ENCODE peak calls at places on chromosomes 5 and 9, in five cellular contexts. E, G, Y, J and P are unnamed samples. For H3K4me1, the result is how much of the 10 kb centered on the place peaks cover.

GRCh38 chr9:112028242-112029221 is 131.9 kb downstream of the UGCG start:
- DNase-seq in Y (no peak), J (no peak), G (no peak), E (no peak), P (no peak)

GRCh38 chr9:132794730-132795380 is 83.2 kb downstream of the AK8 start:
- DNase-seq in G (no peak), J (no peak), E (no peak), Y (no peak), P (no peak)

GRCh38 chr5:90956511-90956910 is 397.9 kb downstream of the ADGRV1 start:
- DNase-seq in Y (no peak), E (no peak), G (no peak), J (no peak), P (peak)

GRCh38 chr9:101574773-101575333 is 19.9 kb downstream of the PPP3R2 start:
- DNase-seq in G (no peak), E (no peak), J (no peak), Y (no peak), P (no peak)

GRCh38 chr5:74738406-74738805 is 28.5 kb downstream of the GFM2 start:
- DNase-seq in E (no peak), G (no peak), J (no peak), Y (no peak), P (no peak)

GRCh38 chr5:36874465-36874864 is 2.1 kb upstream of the NIPBL start:
- DNase-seq in J (no peak), G (peak), Y (no peak), E (no peak), P (peak)

GRCh38 chr9:124355032-124355940 is 60.0 kb downstream of the PSMB7 start:
- DNase-seq in G (no peak), E (no peak), Y (no peak), J (no peak), P (no peak)

GRCh38 chr5:64147849-64148441 is 17.7 kb upstream of the RNF180 start:
- DNase-seq in E (no peak), J (peak), Y (peak), G (peak), P (peak)

GRCh38 chr5:76473676-76474075 is 70.6 kb downstream of the IQGAP2 start:
- DNase-seq in G (no peak), E (no peak), J (no peak), Y (no peak), P (no peak)

GRCh38 chr5:79829260-79829659 is 139.6 kb downstream of the CMYA5 start:
- DNase-seq in J (no peak), G (peak), Y (no peak), E (no peak), P (no peak)

GRCh38 chr9:136326061-136326776 is 1.1 kb upstream of the GPSM1 start:
- DNase-seq in G (no peak), J (no peak), Y (no peak), E (no peak), P (peak)

GRCh38 chr5:150458819-150459557 is 9.4 kb upstream of the RPS14 start:
- DNase-seq in J (peak), E (peak), G (peak), Y (peak), P (peak)

GRCh38 chr5:171365351-171365750 is 22.3 kb upstream of the NPM1 start:
- DNase-seq in E (no peak), J (no peak), G (peak), Y (no peak), P (peak)

GRCh38 chr5:5546408-5546807 is 123.9 kb downstream of the ICE1 start:
- DNase-seq in E (no peak), J (no peak), Y (no peak), G (no peak), P (no peak)

GRCh38 chr9:121949364-121949763 is 143.7 kb downstream of the TTLL11 start:
- DNase-seq in J (no peak), G (no peak), Y (no peak), E (no peak), P (no peak)

GRCh38 chr5:83586874-83587776 is 115.6 kb downstream of the VCAN start:
- DNase-seq in G (no peak), Y (no peak), E (no peak), J (no peak), P (peak)

GRCh38 chr9:18051638-18052037 is 422.3 kb upstream of the ADAMTSL1 start:
- DNase-seq in G (no peak), J (no peak), Y (no peak), E (no peak), P (no peak)

GRCh38 chr9:137254624-137255447 is at the start of gene NELFB:
- DNase-seq in E (peak), J (peak), Y (peak), G (peak), P (peak)

GRCh38 chr9:31188496-31188895 is 1195.9 kb upstream of the ACO1 start:
- DNase-seq in J (no peak), Y (no peak), E (no peak), G (no peak), P (peak)

GRCh38 chr5:35789732-35790461 is 66.8 kb upstream of the IL7R start:
- DNase-seq in J (no peak), Y (no peak), G (no peak), E (no peak), P (peak)

GRCh38 chr5:88740604-88741003 is 142.4 kb downstream of the MEF2C start:
- DNase-seq in Y (no peak), G (no peak), J (no peak), E (no peak), P (no peak)

GRCh38 chr9:108933231-108933630 is 693 bp downstream of the ELP1 start:
- DNase-seq in J (no peak), E (no peak), Y (no peak), G (peak), P (peak)

GRCh38 chr9:7976167-7976755 is 176.7 kb upstream of the DMAC1 start:
- DNase-seq in E (no peak), Y (no peak), J (no peak), G (peak), P (no peak)

GRCh38 chr5:107523019-107523680 is 147.6 kb downstream of the EFNA5 start:
- DNase-seq in G (no peak), J (no peak), Y (no peak), E (no peak), P (peak)

GRCh38 chr5:149195337-149195887 is 54.1 kb downstream of the ABLIM3 start:
- DNase-seq in Y (no peak), J (no peak), E (no peak), G (no peak), P (no peak)

GRCh38 chr5:51203598-51203997 is 179.7 kb upstream of the ISL1 start:
- DNase-seq in Y (no peak), J (no peak), G (no peak), E (no peak), P (no peak)

GRCh38 chr9:99966720-99967119 is 60.3 kb downstream of the STX17 start:
- DNase-seq in E (no peak), J (no peak), Y (no peak), G (no peak), P (no peak)

GRCh38 chr5:154782326-154782725 is 27.1 kb downstream of the LARP1 start:
- DNase-seq in Y (no peak), E (no peak), J (no peak), G (no peak), P (no peak)

GRCh38 chr5:154786414-154786813 is 31.2 kb downstream of the LARP1 start:
- DNase-seq in G (no peak), E (no peak), Y (no peak), J (no peak), P (no peak)

GRCh38 chr5:154784856-154785255 is 29.7 kb downstream of the LARP1 start:
- DNase-seq in E (no peak), G (no peak), Y (no peak), J (no peak), P (no peak)

GRCh38 chr5:154782812-154783592 is 27.8 kb downstream of the LARP1 start:
- DNase-seq in J (no peak), G (no peak), Y (no peak), E (no peak), P (no peak)

DNA sequence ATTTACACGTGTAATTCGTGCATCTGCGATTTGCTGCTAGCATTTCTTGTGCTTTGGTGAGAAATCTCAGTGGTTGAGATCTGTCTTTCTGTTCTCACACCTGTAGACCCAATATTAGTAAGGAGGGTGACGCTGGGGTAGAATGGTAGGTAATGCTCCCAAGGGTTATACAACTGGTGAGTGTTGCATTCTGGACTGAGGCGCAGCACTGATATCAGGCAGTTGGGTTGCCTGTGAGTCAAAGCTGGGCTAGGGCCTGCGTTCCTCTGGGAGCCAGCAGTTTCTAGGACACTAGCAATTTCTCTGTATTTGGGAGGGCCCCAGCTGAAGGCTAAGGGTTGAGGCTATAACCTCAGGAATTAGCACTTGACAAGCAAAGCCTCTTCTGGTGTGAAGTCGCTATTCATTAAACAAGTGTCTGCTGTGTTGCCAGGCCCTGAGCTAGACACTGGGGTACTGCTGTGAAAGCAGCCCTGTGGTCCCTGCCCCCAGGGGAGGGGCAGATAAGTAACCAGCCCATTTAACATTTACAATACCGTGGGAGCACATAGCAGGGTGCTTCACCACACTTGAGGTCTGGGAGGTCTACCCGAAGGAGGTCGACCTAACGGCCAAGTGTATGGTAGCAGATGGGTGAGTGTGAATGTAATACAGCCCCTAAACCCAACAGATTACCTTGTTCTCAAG is 28.7 kb downstream of the LARP1 start:
- DNase-seq in G (no peak), Y (no peak), E (no peak), J (no peak), P (no peak)
- H3K4me1 ChIP-seq in G (half or more), Y (under half), E (half or more), J (half or more), P (half or more)

GRCh38 chr5:178237431-178238312 is 5.1 kb upstream of the PHYKPL start:
- DNase-seq in Y (no peak), E (no peak), G (peak), J (no peak), P (peak)

GRCh38 chr5:178238711-178239592 is 6.3 kb upstream of the PHYKPL start:
- DNase-seq in J (peak), G (peak), E (no peak), Y (no peak), P (no peak)

GRCh38 chr5:178240341-178240741 is 7.7 kb upstream of the PHYKPL start:
- DNase-seq in E (no peak), J (no peak), Y (no peak), G (no peak), P (no peak)

GRCh38 chr5:178236685-178237084 is 4.1 kb upstream of the PHYKPL start:
- DNase-seq in E (no peak), G (peak), J (no peak), Y (no peak), P (no peak)

GRCh38 chr5:178238313-178238635 is 5.7 kb upstream of the PHYKPL start:
- DNase-seq in G (no peak), Y (no peak), E (no peak), J (no peak), P (no peak)
- H3K4me1 ChIP-seq in G (under half), Y (under half), E (under half), J (half or more), P (under half)

GRCh38 chr5:172775326-172776234 is 4.6 kb upstream of the DUSP1 start:
- DNase-seq in Y (no peak), E (peak), G (no peak), J (peak), P (peak)

GRCh38 chr5:172776235-172776594 is 5.2 kb upstream of the DUSP1 start:
- DNase-seq in G (no peak), Y (no peak), E (no peak), J (no peak), P (no peak)

GRCh38 chr5:172777381-172778222 is 6.6 kb upstream of the DUSP1 start:
- DNase-seq in J (peak), G (no peak), Y (no peak), E (peak), P (peak)

GRCh38 chr5:172779968-172780350 is 9.0 kb upstream of the DUSP1 start:
- DNase-seq in Y (no peak), J (no peak), G (no peak), E (no peak), P (no peak)

GRCh38 chr5:172778223-172778814 is 7.3 kb upstream of the DUSP1 start:
- DNase-seq in Y (no peak), J (no peak), E (no peak), G (no peak), P (peak)
- H3K4me1 ChIP-seq in Y (under half), J (under half), E (under half), G (under half), P (half or more)

GRCh38 chr9:33151007-33151557 is 16.1 kb downstream of the B4GALT1 start:
- DNase-seq in E (no peak), J (no peak), Y (no peak), G (no peak), P (peak)

GRCh38 chr9:33146298-33146697 is 20.8 kb downstream of the B4GALT1 start:
- DNase-seq in Y (no peak), G (no peak), E (no peak), J (peak), P (no peak)

GRCh38 chr9:33151601-33152000 is 15.5 kb downstream of the B4GALT1 start:
- DNase-seq in G (no peak), E (no peak), J (no peak), Y (no peak), P (no peak)

GRCh38 chr9:33148367-33149019 is 18.6 kb downstream of the B4GALT1 start:
- DNase-seq in Y (no peak), E (no peak), G (no peak), J (no peak), P (no peak)

GRCh38 chr9:33147770-33148169 is 19.4 kb downstream of the B4GALT1 start:
- DNase-seq in G (no peak), Y (no peak), E (no peak), J (no peak), P (no peak)
- H3K4me1 ChIP-seq in G (under half), Y (under half), E (half or more), J (half or more), P (under half)